ENCODE peak calls at places on chromosomes 4 and X, in six cellular contexts. One of them, this sample, is unnamed.
A peak's percentile ranks its signal among the peaks of the same experiment; 100 is the strongest.

GRCh38 chr4:182145360-182145905 is 97.8 kb upstream of the TENM3 start:
- DNase-seq in SK-N-SH: peak; percentile 34
- DNase-seq in stomach: no peak
- DNase-seq in sigmoid colon: no peak
- DNase-seq in HepG2: no peak
- DNase-seq in prostate gland: no peak
- DNase-seq in this sample: no peak

GRCh38 chr4:92501456-92501855 is 197.7 kb downstream of the GRID2 start:
- DNase-seq in SK-N-SH: no peak
- DNase-seq in stomach: no peak
- DNase-seq in sigmoid colon: no peak
- DNase-seq in HepG2: no peak
- DNase-seq in prostate gland: no peak
- DNase-seq in this sample: no peak

GRCh38 chr4:88457307-88458090 is 580 bp downstream of the HERC5 start:
- DNase-seq in SK-N-SH: peak; percentile 74
- DNase-seq in stomach: peak; percentile 54
- DNase-seq in sigmoid colon: peak; percentile 77
- DNase-seq in HepG2: no peak
- DNase-seq in prostate gland: peak; percentile 25
- DNase-seq in this sample: peak; percentile 92

GRCh38 chr4:164847967-164848649 is 28.9 kb upstream of the APELA start:
- DNase-seq in SK-N-SH: no peak
- DNase-seq in stomach: no peak
- DNase-seq in sigmoid colon: no peak
- DNase-seq in HepG2: no peak
- DNase-seq in prostate gland: no peak
- DNase-seq in this sample: no peak

GRCh38 chr4:112521123-112522116 is 5.4 kb upstream of the NEUROG2 start:
- DNase-seq in SK-N-SH: no peak
- DNase-seq in stomach: no peak
- DNase-seq in sigmoid colon: no peak
- DNase-seq in HepG2: no peak
- DNase-seq in prostate gland: no peak
- DNase-seq in this sample: peak; percentile 79

GRCh38 chrX:135009057-135009605 is 13.2 kb downstream of the RTL8B start:
- DNase-seq in SK-N-SH: no peak
- DNase-seq in stomach: no peak
- DNase-seq in sigmoid colon: no peak
- DNase-seq in HepG2: peak; percentile 60
- DNase-seq in prostate gland: no peak
- DNase-seq in this sample: no peak

GRCh38 chr4:3648195-3648594 is 116.0 kb upstream of the LRPAP1 start:
- DNase-seq in SK-N-SH: no peak
- DNase-seq in stomach: no peak
- DNase-seq in sigmoid colon: no peak
- DNase-seq in HepG2: no peak
- DNase-seq in prostate gland: no peak
- DNase-seq in this sample: no peak

GRCh38 chrX:131841496-131842410 is 181.3 kb upstream of the STK26 start:
- DNase-seq in SK-N-SH: peak; percentile 81
- DNase-seq in stomach: peak; percentile 47
- DNase-seq in sigmoid colon: no peak
- DNase-seq in HepG2: peak; percentile 50
- DNase-seq in prostate gland: no peak
- DNase-seq in this sample: no peak

GRCh38 chr4:140076307-140076706 is 77.7 kb downstream of the MAML3 start:
- DNase-seq in SK-N-SH: no peak
- DNase-seq in stomach: no peak
- DNase-seq in sigmoid colon: no peak
- DNase-seq in HepG2: no peak
- DNase-seq in prostate gland: no peak
- DNase-seq in this sample: no peak

GRCh38 chr4:105569014-105569850 is 16.8 kb downstream of the ARHGEF38 start:
- DNase-seq in SK-N-SH: no peak
- DNase-seq in stomach: no peak
- DNase-seq in sigmoid colon: no peak
- DNase-seq in HepG2: no peak
- DNase-seq in prostate gland: no peak
- DNase-seq in this sample: no peak

GRCh38 chrX:17032351-17032750 is 85.9 kb downstream of the REPS2 start:
- DNase-seq in SK-N-SH: no peak
- DNase-seq in stomach: peak; percentile 54
- DNase-seq in sigmoid colon: no peak
- DNase-seq in HepG2: no peak
- DNase-seq in prostate gland: peak; percentile 17
- DNase-seq in this sample: no peak

DNA sequence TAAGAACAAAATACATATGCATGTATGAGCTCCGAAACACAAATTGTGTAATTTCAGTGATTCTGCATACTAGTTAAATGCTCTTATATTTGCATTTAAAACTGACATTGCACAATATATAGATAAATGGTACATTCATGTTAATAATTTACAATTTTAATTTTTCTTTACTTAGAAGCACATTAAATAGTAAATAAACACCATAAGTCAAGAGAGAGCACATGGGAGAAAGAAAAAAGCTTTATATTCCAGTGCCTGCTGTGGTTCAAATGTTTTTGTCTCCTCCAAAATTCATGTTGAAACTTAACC is 323.0 kb downstream of the BCOR start:
- DNase-seq in SK-N-SH: no peak
- DNase-seq in stomach: no peak
- DNase-seq in sigmoid colon: no peak
- DNase-seq in HepG2: no peak
- DNase-seq in prostate gland: no peak
- DNase-seq in this sample: no peak
- H3K27ac ChIP-seq in SK-N-SH: no peak overlapping the region
- H3K27ac ChIP-seq in stomach: no peak overlapping the region
- H3K27ac ChIP-seq in sigmoid colon: no peak overlapping the region
- H3K27ac ChIP-seq in HepG2: no peak overlapping the region
- H3K27ac ChIP-seq in prostate gland: no peak overlapping the region
- H3K27ac ChIP-seq in this sample: no peak overlapping the region

GRCh38 chr4:44700427-44700826 is 22.2 kb downstream of the GUF1 start:
- DNase-seq in SK-N-SH: no peak
- DNase-seq in stomach: no peak
- DNase-seq in sigmoid colon: no peak
- DNase-seq in HepG2: no peak
- DNase-seq in prostate gland: no peak
- DNase-seq in this sample: no peak

GRCh38 chr4:44701037-44701436 is 22.8 kb downstream of the GUF1 start:
- DNase-seq in SK-N-SH: no peak
- DNase-seq in stomach: no peak
- DNase-seq in sigmoid colon: no peak
- DNase-seq in HepG2: no peak
- DNase-seq in prostate gland: no peak
- DNase-seq in this sample: no peak

GRCh38 chr4:44704673-44705072 is 21.7 kb downstream of the GNPDA2 start:
- DNase-seq in SK-N-SH: no peak
- DNase-seq in stomach: no peak
- DNase-seq in sigmoid colon: no peak
- DNase-seq in HepG2: no peak
- DNase-seq in prostate gland: no peak
- DNase-seq in this sample: no peak
- H3K36me3 ChIP-seq in SK-N-SH: peaks cover 82% of the 10 kb centered on the region
- H3K36me3 ChIP-seq in stomach: no peaks in the 10 kb centered on the region
- H3K36me3 ChIP-seq in sigmoid colon: peaks cover 6% of the 10 kb centered on the region
- H3K36me3 ChIP-seq in HepG2: peaks cover 24% of the 10 kb centered on the region
- H3K36me3 ChIP-seq in prostate gland: no peaks in the 10 kb centered on the region
- H3K36me3 ChIP-seq in this sample: peaks cover 93% of the 10 kb centered on the region

GRCh38 chr4:166078956-166079355 is 205.9 kb downstream of the TLL1 start:
- DNase-seq in SK-N-SH: no peak
- DNase-seq in stomach: no peak
- DNase-seq in sigmoid colon: no peak
- DNase-seq in HepG2: no peak
- DNase-seq in prostate gland: no peak
- DNase-seq in this sample: no peak
- TF ChIP-seq POLR2AphosphoS5 in SK-N-SH: no peak
- TF ChIP-seq POLR2AphosphoS5 in stomach: no peak
- TF ChIP-seq POLR2AphosphoS5 in sigmoid colon: no peak
- TF ChIP-seq POLR2AphosphoS5 in HepG2: no peak
- TF ChIP-seq POLR2AphosphoS5 in prostate gland: no peak
- TF ChIP-seq POLR2AphosphoS5 in this sample: no peak

DNA sequence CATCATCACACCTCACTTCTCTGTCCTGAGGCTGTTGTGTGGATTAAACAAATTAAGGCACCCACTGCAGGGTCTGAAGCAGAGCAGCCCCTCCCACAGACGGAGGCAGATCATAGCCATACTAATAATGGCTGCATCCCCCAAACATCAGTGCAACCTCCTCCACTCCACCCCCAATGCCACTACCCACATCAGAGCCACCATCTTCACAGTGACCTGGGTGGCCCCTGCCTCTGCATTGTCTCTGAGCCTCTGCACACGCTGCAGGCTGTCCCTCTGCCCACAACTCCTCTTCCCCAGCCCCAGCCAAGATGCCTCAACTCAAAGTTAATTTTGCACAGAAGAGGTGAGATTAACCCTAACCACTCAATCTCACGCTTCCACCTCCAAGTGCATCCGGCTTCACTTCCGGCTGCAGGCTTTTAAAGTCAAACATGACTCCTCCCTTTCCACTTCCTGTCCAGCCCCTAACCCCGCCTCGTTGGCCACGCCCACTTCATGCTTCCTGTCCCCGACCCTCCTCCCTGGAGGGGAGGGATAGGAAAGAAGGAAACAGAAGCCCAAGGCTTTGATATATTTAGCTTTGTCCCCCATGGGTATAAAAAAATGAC is 22.7 kb downstream of the JAKMIP1 start:
- DNase-seq in SK-N-SH: no peak
- DNase-seq in stomach: peak; percentile 50
- DNase-seq in sigmoid colon: no peak
- DNase-seq in HepG2: no peak
- DNase-seq in prostate gland: no peak
- DNase-seq in this sample: no peak
- H3K27ac ChIP-seq in SK-N-SH: peak overlapping the region; percentile 36
- H3K27ac ChIP-seq in stomach: no peak overlapping the region
- H3K27ac ChIP-seq in sigmoid colon: no peak overlapping the region
- H3K27ac ChIP-seq in HepG2: no peak overlapping the region
- H3K27ac ChIP-seq in prostate gland: no peak overlapping the region
- H3K27ac ChIP-seq in this sample: no peak overlapping the region

GRCh38 chr4:57309658-57310057 is 199.5 kb upstream of the IGFBP7 start:
- DNase-seq in SK-N-SH: no peak
- DNase-seq in stomach: no peak
- DNase-seq in sigmoid colon: no peak
- DNase-seq in HepG2: no peak
- DNase-seq in prostate gland: no peak
- DNase-seq in this sample: no peak
- H3K36me3 ChIP-seq in SK-N-SH: no peaks in the 10 kb centered on the region
- H3K36me3 ChIP-seq in stomach: no peaks in the 10 kb centered on the region
- H3K36me3 ChIP-seq in sigmoid colon: no peaks in the 10 kb centered on the region
- H3K36me3 ChIP-seq in HepG2: no peaks in the 10 kb centered on the region
- H3K36me3 ChIP-seq in prostate gland: no peaks in the 10 kb centered on the region
- H3K36me3 ChIP-seq in this sample: no peaks in the 10 kb centered on the region

DNA sequence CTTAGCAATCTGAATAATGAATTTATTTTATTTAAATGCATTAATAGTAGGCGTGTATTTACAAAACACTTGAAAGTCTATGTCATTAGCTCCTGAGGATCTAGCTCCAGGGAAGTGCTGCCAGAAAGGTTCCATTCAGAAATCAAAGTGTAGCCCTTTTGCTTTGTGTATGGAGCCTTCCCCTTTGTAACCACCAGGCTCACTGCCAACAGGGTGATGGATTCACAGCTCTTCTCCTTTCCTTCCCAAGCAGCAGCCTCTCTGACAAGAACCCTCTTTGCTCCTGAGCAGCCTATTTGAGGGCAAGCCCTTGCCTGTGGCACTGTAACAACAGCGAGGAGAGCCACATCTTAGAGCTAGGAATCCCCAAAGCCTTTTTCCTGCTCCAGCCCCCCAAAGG is 286.0 kb upstream of the RASGEF1B start:
- DNase-seq in SK-N-SH: no peak
- DNase-seq in stomach: no peak
- DNase-seq in sigmoid colon: no peak
- DNase-seq in HepG2: no peak
- DNase-seq in prostate gland: no peak
- DNase-seq in this sample: no peak
- TF ChIP-seq POLR2AphosphoS5 in SK-N-SH: no peak
- TF ChIP-seq POLR2AphosphoS5 in stomach: no peak
- TF ChIP-seq POLR2AphosphoS5 in sigmoid colon: no peak
- TF ChIP-seq POLR2AphosphoS5 in HepG2: no peak
- TF ChIP-seq POLR2AphosphoS5 in prostate gland: no peak
- TF ChIP-seq POLR2AphosphoS5 in this sample: no peak

DNA sequence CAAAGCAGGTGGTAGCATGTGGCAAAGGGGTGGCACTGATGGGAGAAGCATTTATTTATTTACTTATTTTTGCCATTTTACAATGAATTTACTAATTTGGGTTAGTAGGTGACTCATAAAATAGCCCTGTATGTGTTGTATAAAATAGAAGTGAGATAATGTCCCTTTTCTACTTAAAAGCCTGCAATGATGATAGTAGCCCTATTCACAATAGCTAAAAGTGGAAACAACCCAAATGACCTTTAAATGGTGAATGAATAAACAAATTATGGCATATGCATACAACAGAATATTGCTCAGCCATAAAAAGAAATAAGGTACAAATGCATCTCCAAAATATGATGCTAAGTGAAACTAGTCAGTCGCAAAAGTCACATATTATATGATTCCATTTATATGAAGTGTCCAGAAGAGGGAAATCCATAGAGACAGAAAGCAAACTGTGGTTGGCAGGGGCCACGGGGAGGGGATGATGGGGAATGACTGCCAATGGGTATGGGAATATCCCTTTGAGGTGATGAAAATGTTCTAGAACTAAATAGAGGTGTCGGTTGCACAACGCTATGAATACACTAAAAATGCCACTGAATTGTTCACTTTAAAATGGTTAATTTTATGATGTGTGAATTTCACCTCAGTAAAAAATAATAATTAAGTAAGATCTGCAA is 35.8 kb upstream of the FAM9C start:
- DNase-seq in SK-N-SH: no peak
- DNase-seq in stomach: no peak
- DNase-seq in sigmoid colon: no peak
- DNase-seq in HepG2: no peak
- DNase-seq in prostate gland: no peak
- DNase-seq in this sample: no peak
- H3K27ac ChIP-seq in SK-N-SH: no peak overlapping the region
- H3K27ac ChIP-seq in stomach: no peak overlapping the region
- H3K27ac ChIP-seq in sigmoid colon: no peak overlapping the region
- H3K27ac ChIP-seq in HepG2: no peak overlapping the region
- H3K27ac ChIP-seq in prostate gland: no peak overlapping the region
- H3K27ac ChIP-seq in this sample: peak overlapping the region; percentile 87

This sample was measured in spleen.